ENCODE peak calls at places on chromosome 5, in eight cellular contexts. E is upper lobe of left lung, T is keratinocyte, A is sigmoid colon, D is HL-60, S is IMR-90, V is uterus, N is transverse colon. L is an unnamed sample.

GRCh38 chr5:100424017-100424416 is 111.2 kb upstream of the FAM174A start:
- DNase-seq in E (no peak), T (no peak), N (no peak), D (no peak), S (peak), A (no peak), V (no peak), L (no peak)

GRCh38 chr5:150492621-150493020 is 15.3 kb upstream of the NDST1 start:
- DNase-seq in V (no peak), T (peak), S (peak), E (no peak), D (no peak), A (no peak), N (no peak), L (no peak)

GRCh38 chr5:150161242-150162141 is 5.1 kb upstream of the CDX1 start:
- DNase-seq in E (peak), A (peak), V (peak), S (peak), D (peak), T (peak), N (peak), L (peak)

GRCh38 chr5:128015978-128016377 is 67.6 kb upstream of the SLC12A2 start:
- DNase-seq in T (no peak), E (no peak), V (no peak), S (peak), D (no peak), N (no peak), A (no peak), L (no peak)

GRCh38 chr5:138543730-138544104 is 681 bp upstream of the ETF1 start:
- DNase-seq in D (peak), S (no peak), A (no peak), E (no peak), T (no peak), V (no peak), N (no peak), L (no peak)

GRCh38 chr5:28014779-28015178 is 976.4 kb upstream of the CDH9 start:
- DNase-seq in N (no peak), V (no peak), S (no peak), T (no peak), A (no peak), E (no peak), D (peak), L (no peak)

GRCh38 chr5:175842947-175843793 is 28.2 kb upstream of the CPLX2 start:
- DNase-seq in A (no peak), S (peak), T (no peak), V (no peak), E (no peak), N (no peak), D (no peak), L (no peak)

GRCh38 chr5:72307573-72307967 is 12.5 kb downstream of the MRPS27 start:
- DNase-seq in D (no peak), A (no peak), V (no peak), S (no peak), T (no peak), N (no peak), E (no peak), L (no peak)

GRCh38 chr5:1974501-1975405 is 92.0 kb upstream of the IRX4 start:
- DNase-seq in V (no peak), D (peak), T (no peak), N (no peak), A (no peak), E (no peak), S (no peak), L (no peak)

GRCh38 chr5:104223885-104224773 is 661.5 kb upstream of the NUDT12 start:
- DNase-seq in A (no peak), N (no peak), E (peak), T (no peak), V (no peak), S (no peak), D (no peak), L (no peak)

GRCh38 chr5:144142826-144143167 is 27.7 kb downstream of the YIPF5 start:
- DNase-seq in E (no peak), D (no peak), N (no peak), A (no peak), S (no peak), T (no peak), V (no peak), L (no peak)

GRCh38 chr5:56167522-56167921 is 65.6 kb downstream of the ANKRD55 start:
- DNase-seq in E (no peak), N (no peak), T (no peak), S (peak), A (no peak), V (no peak), D (no peak), L (no peak)

GRCh38 chr5:150065346-150065745 is 21.0 kb downstream of the CSF1R start:
- DNase-seq in V (no peak), N (peak), T (no peak), D (no peak), E (no peak), S (peak), A (peak), L (no peak)

GRCh38 chr5:123813251-123813650 is 301.3 kb downstream of the CSNK1G3 start:
- DNase-seq in T (no peak), S (no peak), E (no peak), D (no peak), N (no peak), V (no peak), A (no peak), L (no peak)

GRCh38 chr5:1479581-1480188 is 34.4 kb upstream of the SLC6A3 start:
- DNase-seq in N (peak), S (peak), A (no peak), E (peak), V (peak), D (peak), T (no peak), L (peak)

GRCh38 chr5:142017832-142018427 is 5.1 kb upstream of the GNPDA1 start:
- DNase-seq in S (peak), D (no peak), T (no peak), A (no peak), V (no peak), N (no peak), E (no peak), L (no peak)

GRCh38 chr5:170479484-170479883 is 24.3 kb upstream of the KCNIP1 start:
- DNase-seq in N (no peak), A (no peak), V (no peak), T (no peak), S (peak), E (no peak), D (no peak), L (no peak)

GRCh38 chr5:133499896-133500295 is 112.4 kb downstream of the FSTL4 start:
- DNase-seq in T (no peak), V (no peak), N (peak), S (no peak), D (no peak), E (no peak), A (no peak), L (no peak)

GRCh38 chr5:154756871-154757646 is 1.9 kb downstream of the LARP1 start:
- DNase-seq in E (peak), T (no peak), N (peak), V (peak), D (peak), S (peak), A (peak), L (peak)

GRCh38 chr5:6595405-6595804 is 37.4 kb downstream of the NSUN2 start:
- DNase-seq in A (no peak), D (no peak), E (no peak), N (no peak), S (no peak), V (no peak), T (no peak), L (no peak)

GRCh38 chr5:73525606-73526005 is 27.4 kb downstream of the BTF3 start:
- DNase-seq in V (no peak), E (no peak), N (no peak), T (no peak), D (no peak), A (no peak), S (no peak), L (no peak)

GRCh38 chr5:92470770-92471169 is 1087.7 kb upstream of the ARRDC3 start:
- DNase-seq in V (no peak), N (no peak), D (no peak), E (no peak), A (no peak), S (no peak), T (no peak), L (no peak)
- TF ChIP-seq CTCF in V (no peak), N (no peak), D (no peak), E (no peak), A (no peak), S (no peak), T (no peak), L (no peak)

DNA sequence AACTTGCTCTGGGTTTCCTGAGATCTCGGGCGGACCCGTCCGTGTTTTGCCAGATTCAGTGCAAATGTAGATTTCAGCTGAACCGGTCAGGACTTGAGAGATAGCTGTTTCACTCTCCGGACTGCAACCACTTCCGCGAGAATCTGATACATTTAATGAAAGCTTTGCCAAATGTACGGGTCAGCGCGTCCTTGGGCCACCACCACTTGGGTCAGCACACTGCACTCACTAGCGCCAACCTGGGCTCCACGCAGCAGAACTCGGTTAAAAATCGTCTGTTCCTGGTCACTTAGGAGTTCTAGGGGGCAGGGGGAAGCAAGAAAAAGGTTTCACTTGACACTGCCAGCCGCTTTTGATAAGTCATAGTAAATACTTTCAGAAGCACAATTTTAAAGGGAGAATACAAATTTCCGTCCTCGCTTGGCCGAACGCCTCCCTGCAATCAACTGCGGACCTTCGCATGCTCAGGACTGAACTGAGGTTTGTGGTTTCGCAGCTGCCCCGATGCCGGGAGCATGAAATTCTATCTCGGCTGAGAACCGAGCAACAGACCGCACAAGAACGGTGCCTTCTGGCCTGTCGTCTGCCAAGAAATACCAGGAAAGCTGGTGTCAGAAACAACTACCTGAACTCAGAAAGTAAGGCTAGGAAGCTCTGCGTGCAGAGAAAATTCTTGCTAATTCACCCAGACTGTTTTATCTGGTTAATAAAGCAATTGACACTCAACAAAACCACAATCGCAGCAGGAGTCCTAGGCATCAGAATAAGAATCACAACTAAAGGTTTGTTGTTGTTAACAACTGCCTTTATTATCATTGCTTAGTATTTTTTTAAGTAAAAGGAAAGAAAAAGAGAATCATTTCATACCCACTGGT is 4.2 kb upstream of the ISL1 start:
- DNase-seq in D (no peak), T (no peak), N (no peak), S (no peak), A (no peak), V (no peak), E (no peak), L (no peak)
- H3K4me3 ChIP-seq in D (no peak), T (peak), N (no peak), S (no peak), A (peak), V (no peak), E (peak), L (peak)

GRCh38 chr5:139692148-139692547 is 44.0 kb downstream of the CXXC5 start:
- DNase-seq in T (no peak), D (no peak), N (no peak), V (no peak), E (no peak), S (no peak), A (no peak), L (no peak)

GRCh38 chr5:139689631-139690384 is 41.7 kb downstream of the CXXC5 start:
- DNase-seq in V (no peak), D (peak), E (peak), T (no peak), A (no peak), N (peak), S (no peak), L (peak)

GRCh38 chr5:139688712-139689413 is 40.7 kb downstream of the CXXC5 start:
- DNase-seq in S (no peak), E (no peak), V (no peak), A (no peak), D (peak), N (no peak), T (no peak), L (no peak)

GRCh38 chr5:139691275-139691629 is 43.1 kb downstream of the CXXC5 start:
- DNase-seq in D (no peak), T (no peak), A (no peak), E (no peak), S (no peak), N (no peak), V (no peak), L (no peak)

GRCh38 chr5:139690385-139691274 is 42.5 kb downstream of the CXXC5 start:
- DNase-seq in D (no peak), T (no peak), S (peak), A (no peak), V (peak), N (no peak), E (peak), L (peak)
- H3K27ac ChIP-seq in D (no peak), T (no peak), S (peak), A (no peak), V (peak), N (no peak), E (peak), L (peak)

GRCh38 chr5:165624547-165624946 is 2119.1 kb downstream of the MAT2B start:
- DNase-seq in E (no peak), S (no peak), D (no peak), V (no peak), A (no peak), N (no peak), T (no peak), L (no peak)

GRCh38 chr5:165626161-165626560 is 2120.7 kb downstream of the MAT2B start:
- DNase-seq in D (no peak), V (no peak), A (no peak), S (no peak), T (no peak), E (no peak), N (no peak), L (no peak)

GRCh38 chr5:165627548-165628170 is 2122.2 kb downstream of the MAT2B start:
- DNase-seq in D (no peak), S (peak), V (no peak), E (no peak), T (no peak), N (no peak), A (no peak), L (no peak)

GRCh38 chr5:165620394-165620793 is 2115.0 kb downstream of the MAT2B start:
- DNase-seq in E (no peak), T (no peak), A (peak), V (no peak), N (peak), S (peak), D (no peak), L (no peak)

DNA sequence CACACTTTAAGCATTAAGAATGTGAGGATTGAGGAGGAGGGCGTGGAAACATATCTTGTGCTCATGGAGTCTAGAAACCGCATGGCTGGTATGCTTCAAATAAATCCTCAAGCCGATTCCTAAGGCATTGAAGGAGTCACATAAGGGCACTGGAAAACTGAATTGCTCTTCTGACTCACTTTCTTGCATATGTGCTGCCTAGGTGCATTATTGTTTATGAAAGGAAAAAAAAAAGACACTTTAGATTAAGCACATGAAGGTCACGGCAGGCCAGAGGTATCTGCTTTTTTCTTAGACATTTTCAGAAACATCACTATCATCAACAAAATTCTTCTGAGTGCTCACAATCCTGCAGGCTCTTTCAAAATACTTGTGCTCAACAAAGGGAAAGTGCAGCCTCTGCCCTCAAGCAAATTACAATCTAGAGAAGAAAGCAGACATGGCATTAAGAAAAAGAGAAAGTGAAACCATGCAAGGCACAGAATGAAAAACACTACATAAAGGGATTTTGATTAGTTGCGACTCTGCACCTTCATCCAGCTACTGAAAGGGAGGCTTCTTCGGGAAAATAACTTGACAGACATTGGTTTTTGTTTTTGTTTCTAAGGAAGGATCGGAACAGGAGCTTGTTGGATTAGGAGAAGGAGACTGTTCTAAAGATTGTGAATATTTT is 2117.6 kb downstream of the MAT2B start:
- DNase-seq in S (no peak), T (no peak), D (no peak), A (no peak), E (no peak), N (no peak), V (no peak), L (no peak)
- TF ChIP-seq CTCF in S (no peak), T (no peak), D (no peak), A (no peak), E (no peak), N (no peak), V (no peak), L (no peak)

GRCh38 chr5:140806834-140807775 is at the start of gene PCDHA4:
- DNase-seq in S (no peak), V (peak), T (no peak), A (no peak), N (peak), D (no peak), E (peak), L (peak)
- H3K4me3 ChIP-seq in S (peak), V (peak), T (no peak), A (peak), N (peak), D (no peak), E (peak), L (peak)

DNA sequence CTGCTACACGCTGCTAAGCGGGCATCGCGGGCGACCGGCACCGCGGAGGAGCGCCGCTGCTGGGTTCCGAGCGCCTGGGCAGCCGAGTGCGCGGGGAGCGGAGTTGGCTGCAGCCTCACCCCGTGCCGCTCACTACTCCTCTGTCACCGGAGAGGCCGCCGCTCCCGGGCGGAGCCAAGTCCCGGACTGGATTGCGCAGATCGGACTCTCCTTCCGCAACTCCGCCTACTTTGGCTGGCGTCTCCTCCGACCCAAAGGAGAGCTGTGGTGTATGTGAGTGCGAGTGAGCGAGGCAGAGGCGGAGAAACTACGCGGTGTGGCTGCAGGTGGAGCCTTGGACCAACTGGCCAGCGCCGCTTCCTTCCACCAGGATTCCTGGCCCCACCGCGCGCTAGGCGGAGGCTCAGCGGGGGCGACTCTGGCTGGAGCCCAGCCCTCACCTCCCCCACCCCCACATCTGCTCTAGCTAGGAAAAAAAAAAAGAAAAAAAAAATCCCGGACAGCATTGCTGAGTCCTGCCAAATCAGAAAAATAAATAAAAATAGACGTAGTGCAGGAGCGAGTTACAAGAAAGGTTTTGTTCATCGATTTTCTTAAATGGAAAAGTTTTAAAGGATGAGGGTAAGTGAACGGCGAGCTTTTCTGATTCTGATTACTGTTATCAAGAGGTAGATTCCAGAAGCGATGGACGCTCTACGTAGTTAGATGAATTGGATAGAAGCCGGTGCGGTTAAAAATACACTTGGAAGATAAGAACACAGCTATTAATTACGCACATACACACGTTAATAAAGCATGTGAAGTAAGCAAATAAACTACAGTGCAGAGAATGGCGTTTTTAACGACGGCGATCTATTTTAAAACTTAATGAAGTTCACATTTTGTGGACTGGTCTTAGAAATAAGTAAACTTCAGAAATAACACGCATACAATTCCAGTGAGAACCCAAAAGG is at the start of gene SEMA6A:
- DNase-seq in T (peak), E (peak), A (peak), D (peak), N (peak), S (peak), V (peak), L (peak)
- H3K27ac ChIP-seq in T (peak), E (peak), A (peak), D (no peak), N (peak), S (no peak), V (peak), L (peak)